ENCODE peak calls at places on chromosomes 12 and 14, in four cellular contexts. N, E, O and T are unnamed samples. For H3K4me1, the result is how much of the 10 kb centered on the place peaks cover.

GRCh38 chr14:93476305-93476704 is 45.6 kb downstream of the UNC79 start:
- DNase-seq in E (no peak), O (no peak), N (no peak), T (no peak)

GRCh38 chr14:85112762-85113161 is 417.2 kb upstream of the FLRT2 start:
- DNase-seq in O (no peak), N (no peak), E (no peak), T (no peak)

GRCh38 chr12:94585624-94586023 is 64.7 kb downstream of the TMCC3 start:
- DNase-seq in N (no peak), E (no peak), O (no peak), T (peak)

GRCh38 chr14:96349286-96350075 is 13.7 kb downstream of the ATG2B start:
- DNase-seq in N (no peak), E (no peak), O (no peak), T (no peak)

GRCh38 chr12:112115259-112116045 is 6.9 kb upstream of the NAA25 start:
- DNase-seq in E (no peak), O (no peak), N (no peak), T (no peak)

GRCh38 chr12:62758216-62758615 is 176.7 kb downstream of the PPM1H start:
- DNase-seq in O (no peak), N (no peak), E (no peak), T (no peak)

GRCh38 chr12:43407816-43408645 is 144.0 kb downstream of the ADAMTS20 start:
- DNase-seq in N (no peak), O (no peak), E (no peak), T (no peak)

GRCh38 chr14:52021971-52022600 is 32.7 kb downstream of the RTRAF start:
- DNase-seq in E (no peak), N (no peak), O (no peak), T (peak)

GRCh38 chr14:23828611-23829010 is 125.0 kb upstream of the DHRS4 start:
- DNase-seq in E (no peak), O (no peak), N (no peak), T (no peak)

GRCh38 chr14:69695664-69696527 is 71.0 kb upstream of the SRSF5 start:
- DNase-seq in O (no peak), E (peak), N (no peak), T (no peak)

GRCh38 chr14:93879362-93879983 is 47.7 kb upstream of the FAM181A start:
- DNase-seq in E (no peak), O (peak), N (no peak), T (no peak)

GRCh38 chr14:69610859-69611263 is 535 bp upstream of the SUSD6 start:
- DNase-seq in N (no peak), O (no peak), E (peak), T (no peak)

GRCh38 chr12:122949405-122949804 is 16.9 kb downstream of the ABCB9 start:
- DNase-seq in N (no peak), O (no peak), E (no peak), T (no peak)

GRCh38 chr14:90641111-90642010 is 174.9 kb downstream of the TTC7B start:
- DNase-seq in N (no peak), O (no peak), E (no peak), T (no peak)

GRCh38 chr12:90106568-90106967 is 397.9 kb upstream of the ATP2B1 start:
- DNase-seq in O (no peak), N (no peak), E (no peak), T (no peak)

GRCh38 chr14:70658899-70659298 is 17.2 kb downstream of the TTC9 start:
- DNase-seq in N (no peak), O (no peak), E (no peak), T (no peak)

GRCh38 chr14:55846852-55847471 is 267.0 kb downstream of the KTN1 start:
- DNase-seq in N (no peak), O (peak), E (peak), T (no peak)

GRCh38 chr12:102419094-102419764 is 61.1 kb downstream of the IGF1 start:
- DNase-seq in N (no peak), O (no peak), E (no peak), T (no peak)

GRCh38 chr12:47991106-47991550 is 13.1 kb downstream of the COL2A1 start:
- DNase-seq in E (no peak), O (peak), N (no peak), T (no peak)

GRCh38 chr12:24905431-24905830 is 43.5 kb downstream of the BCAT1 start:
- DNase-seq in E (no peak), O (no peak), N (no peak), T (no peak)

GRCh38 chr12:122845865-122846621 is 10.8 kb downstream of the HIP1R start:
- DNase-seq in O (peak), N (no peak), E (no peak), T (no peak)

GRCh38 chr12:39392154-39392925 is 50.6 kb downstream of the KIF21A start:
- DNase-seq in E (no peak), N (no peak), O (no peak), T (no peak)

GRCh38 chr14:103550451-103551337 is 11.8 kb downstream of the BAG5 start:
- DNase-seq in N (no peak), E (no peak), O (peak), T (no peak)

GRCh38 chr12:114529956-114530355 is 124.0 kb upstream of the TBX5 start:
- DNase-seq in O (no peak), E (no peak), N (no peak), T (no peak)

GRCh38 chr14:55609681-55610080 is 29.7 kb downstream of the KTN1 start:
- DNase-seq in N (no peak), O (no peak), E (no peak), T (no peak)

GRCh38 chr12:71356569-71356968 is 83.0 kb upstream of the LGR5 start:
- DNase-seq in E (no peak), O (no peak), N (no peak), T (no peak)

GRCh38 chr14:88233915-88234314 is 89.2 kb downstream of the KCNK10 start:
- DNase-seq in N (no peak), O (no peak), E (peak), T (no peak)

GRCh38 chr14:92500491-92500941 is 13.1 kb upstream of the RIN3 start:
- DNase-seq in E (no peak), O (no peak), N (no peak), T (no peak)

GRCh38 chr14:36069535-36069900 is 107.0 kb downstream of the PTCSC3 start:
- DNase-seq in O (no peak), N (no peak), E (peak), T (peak)

GRCh38 chr14:42654707-42655106 is 1048.0 kb downstream of the LRFN5 start:
- DNase-seq in E (no peak), O (no peak), N (no peak), T (no peak)

GRCh38 chr14:91163316-91163715 is 49.4 kb downstream of the DGLUCY start:
- DNase-seq in O (no peak), E (no peak), N (no peak), T (no peak)

GRCh38 chr12:48972213-48973021 is 882 bp upstream of the WNT10B start:
- DNase-seq in N (no peak), O (no peak), E (no peak), T (no peak)

GRCh38 chr12:32896438-32897275 is at the start of gene PKP2:
- DNase-seq in N (peak), E (peak), O (peak), T (no peak)

GRCh38 chr12:16520328-16520727 is 85.6 kb downstream of the LMO3 start:
- DNase-seq in O (no peak), N (no peak), E (no peak), T (no peak)

GRCh38 chr12:29286081-29286800 is 94.7 kb downstream of the ERGIC2 start:
- DNase-seq in N (no peak), O (no peak), E (no peak), T (no peak)

GRCh38 chr14:92599786-92600185 is 86.2 kb downstream of the RIN3 start:
- DNase-seq in N (no peak), O (no peak), E (no peak), T (no peak)

GRCh38 chr12:18468521-18469075 is 207.3 kb downstream of the PIK3C2G start:
- DNase-seq in O (no peak), E (no peak), N (no peak), T (no peak)

GRCh38 chr12:125132698-125133400 is 67.6 kb downstream of the AACS start:
- DNase-seq in N (no peak), O (no peak), E (no peak), T (no peak)

GRCh38 chr14:24339284-24340151 is at the start of gene RIPK3:
- DNase-seq in E (no peak), O (peak), N (peak), T (peak)

GRCh38 chr12:12720052-12720451 is 2.9 kb downstream of the CDKN1B start:
- DNase-seq in E (no peak), N (no peak), O (no peak), T (no peak)
- H3K4me1 ChIP-seq in E (half or more), N (under half), O (under half), T (under half)

GRCh38 chr12:63876980-63877379 is 32.5 kb downstream of the SRGAP1 start:
- DNase-seq in O (no peak), E (no peak), N (no peak), T (no peak)
- H3K27ac ChIP-seq in O (no peak), E (no peak), N (no peak), T (no peak)

DNA sequence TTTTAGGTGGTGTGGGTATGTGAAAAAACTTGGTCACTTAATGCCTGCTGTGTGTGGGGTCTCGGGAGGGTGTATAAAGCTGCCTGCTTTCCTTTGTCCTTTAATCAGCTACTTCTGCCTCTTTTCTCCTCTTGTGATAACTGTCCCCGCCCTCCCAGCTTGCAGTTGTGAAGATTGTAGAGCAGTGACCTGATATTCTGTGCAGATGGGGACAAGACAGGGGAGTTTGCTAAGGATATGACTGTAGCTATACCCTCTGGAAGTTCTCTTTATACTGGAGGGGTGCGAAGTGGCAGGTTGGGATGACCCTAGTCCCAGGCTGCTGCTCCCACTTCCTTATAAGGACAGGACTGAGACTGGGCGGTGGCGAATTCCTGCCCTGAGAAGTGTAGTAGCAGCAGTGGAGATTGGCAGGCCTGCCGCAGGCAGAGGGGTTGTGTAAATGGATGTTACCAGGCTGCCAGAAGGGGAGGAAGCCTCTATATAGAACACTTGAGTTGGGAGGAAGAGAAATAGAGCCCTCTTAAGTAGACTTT is 835 bp downstream of the MYL6 start:
- DNase-seq in O (peak), E (peak), N (peak), T (peak)
- H3K4me1 ChIP-seq in O (under half), E (under half), N (under half), T (under half)

GRCh38 chr12:2154050-2154449 is 101.3 kb downstream of the CACNA1C start:
- DNase-seq in E (no peak), N (no peak), O (no peak), T (no peak)

GRCh38 chr12:2152134-2152533 is 99.3 kb downstream of the CACNA1C start:
- DNase-seq in E (no peak), N (no peak), O (no peak), T (no peak)

GRCh38 chr12:2147335-2147734 is 94.5 kb downstream of the CACNA1C start:
- DNase-seq in E (no peak), N (no peak), O (no peak), T (no peak)

GRCh38 chr12:2145433-2145832 is 92.6 kb downstream of the CACNA1C start:
- DNase-seq in E (no peak), O (no peak), N (no peak), T (no peak)

DNA sequence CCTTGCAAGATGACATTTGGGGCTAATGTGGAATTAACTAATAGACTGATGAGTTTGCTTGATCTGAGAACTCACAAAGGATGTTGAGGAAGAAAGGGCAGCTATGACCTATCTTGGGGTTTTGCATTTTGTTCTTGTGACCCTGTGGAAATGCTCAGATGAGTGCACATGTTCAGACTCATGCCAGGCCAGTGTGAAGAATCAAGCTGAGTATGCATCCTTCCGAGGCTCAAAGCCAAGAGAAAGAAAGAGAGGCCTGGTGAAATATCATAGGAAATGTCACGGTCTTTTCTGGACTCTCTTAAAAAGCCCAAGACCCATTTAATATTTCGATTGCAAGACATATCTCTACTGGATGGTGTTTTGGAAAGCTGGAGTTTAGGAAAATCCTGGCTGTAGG is 96.3 kb downstream of the CACNA1C start:
- DNase-seq in O (no peak), N (no peak), E (no peak), T (no peak)
- H3K27ac ChIP-seq in O (no peak), N (no peak), E (no peak), T (no peak)

GRCh38 chr14:76962303-76962660 is 66.2 kb downstream of the IRF2BPL start:
- DNase-seq in E (no peak), O (no peak), N (no peak), T (no peak)
- H3K4me1 ChIP-seq in E (under half), O (under half), N (under half), T (half or more)

GRCh38 chr14:99603965-99604765 is at the start of gene CCDC85C:
- DNase-seq in N (peak), O (peak), E (peak), T (peak)

GRCh38 chr14:99602054-99602787 is 1.8 kb downstream of the CCDC85C start:
- DNase-seq in O (no peak), N (peak), E (peak), T (no peak)

GRCh38 chr14:99601301-99601945 is 2.6 kb downstream of the CCDC85C start:
- DNase-seq in O (no peak), E (peak), N (no peak), T (no peak)

GRCh38 chr14:99603471-99603933 is 505 bp downstream of the CCDC85C start:
- DNase-seq in N (peak), E (peak), O (no peak), T (peak)

GRCh38 chr14:99602788-99603415 is 1.1 kb downstream of the CCDC85C start:
- DNase-seq in N (no peak), E (no peak), O (no peak), T (no peak)
- H3K27ac ChIP-seq in N (peak), E (peak), O (peak), T (no peak)